ENCODE peak calls at places on chromosome 11, in seven cellular contexts. U, B, F, N, Z, P and V are unnamed samples.

GRCh38 chr11:59551651-59552521 is 40.5 kb downstream of the OR4D9 start:
- DNase-seq in P (no peak), N (peak; percentile 87), U (peak; percentile 45), F (no peak), Z (peak; percentile 94), B (no peak), V (peak; percentile 90)

GRCh38 chr11:8809185-8809584 is 101.8 kb upstream of the AKIP1 start:
- DNase-seq in P (no peak), Z (no peak), F (no peak), N (peak; percentile 14), U (no peak), B (no peak), V (peak; percentile 35)

GRCh38 chr11:117417856-117418255 is 90.2 kb downstream of the CEP164 start:
- DNase-seq in P (no peak), F (no peak), U (no peak), N (no peak), B (no peak), Z (no peak), V (no peak)

GRCh38 chr11:10272132-10272531 is 21.9 kb downstream of the SBF2 start:
- DNase-seq in B (no peak), U (no peak), F (no peak), Z (peak; percentile 12), P (no peak), N (peak; percentile 70), V (no peak)

GRCh38 chr11:22797081-22797480 is 32.5 kb downstream of the SVIP start:
- DNase-seq in B (no peak), N (no peak), Z (no peak), U (no peak), P (no peak), F (no peak), V (no peak)

GRCh38 chr11:18522388-18522787 is 4.4 kb downstream of the TSG101 start:
- DNase-seq in N (no peak), U (no peak), Z (no peak), P (no peak), B (no peak), F (no peak), V (no peak)

GRCh38 chr11:103016031-103016430 is 60.5 kb upstream of the MMP13 start:
- DNase-seq in N (peak; percentile 90), Z (no peak), U (no peak), P (no peak), F (no peak), B (no peak), V (no peak)

GRCh38 chr11:89491141-89491690 is at the start of gene NOX4:
- DNase-seq in B (no peak), F (peak; percentile 12), Z (peak; percentile 43), P (no peak), N (peak; percentile 30), U (no peak), V (peak; percentile 58)

GRCh38 chr11:121463689-121464335 is 11.0 kb upstream of the SORL1-AS1 start:
- DNase-seq in N (no peak), Z (no peak), U (no peak), B (no peak), F (no peak), P (no peak), V (no peak)